ENCODE peak calls at places on chromosomes 16 and 17, in seven cellular contexts. Y, Q, A, W, I, P and M are unnamed samples.
A peak's percentile ranks its signal among the peaks of the same experiment; 100 is the strongest.

GRCh38 chr16:86220552-86220951 is 289.8 kb upstream of the FOXF1 start:
- DNase-seq in Y (no peak), Q (no peak), A (no peak), W (no peak), I (no peak), P (no peak), M (no peak)

GRCh38 chr16:67873435-67874146 is 739 bp downstream of the EDC4 start:
- DNase-seq in Y (no peak), Q (no peak), A (no peak), W (no peak), I (no peak), P (no peak), M (no peak)

GRCh38 chr16:14505846-14506245 is 124.2 kb downstream of the PARN start:
- DNase-seq in Y (no peak), Q (no peak), A (no peak), W (no peak), I (no peak), P (no peak), M (no peak)

GRCh38 chr16:84795338-84796053 is 24.3 kb upstream of the CRISPLD2 start:
- DNase-seq in Y (no peak), Q (peak; percentile 92), A (peak; percentile 46), W (peak; percentile 78), I (no peak), P (peak; percentile 84), M (no peak)

GRCh38 chr17:38534498-38534885 is 71.3 kb downstream of the SRCIN1 start:
- DNase-seq in Y (no peak), Q (no peak), A (no peak), W (no peak), I (no peak), P (no peak), M (no peak)

GRCh38 chr16:12132290-12132689 is 155.8 kb downstream of the SNX29 start:
- DNase-seq in Y (no peak), Q (no peak), A (no peak), W (no peak), I (no peak), P (no peak), M (no peak)

GRCh38 chr16:3235856-3236669 is 1.1 kb upstream of the ZNF200 start:
- DNase-seq in Y (peak; percentile 55), Q (peak; percentile 49), A (peak; percentile 47), W (peak; percentile 25), I (peak; percentile 85), P (peak; percentile 36), M (peak; percentile 47)

GRCh38 chr16:29761882-29762281 is 16.1 kb upstream of the C16orf54 start:
- DNase-seq in Y (no peak), Q (no peak), A (no peak), W (no peak), I (no peak), P (no peak), M (no peak)

GRCh38 chr16:89324056-89325010 is 106.8 kb downstream of the ZNF778 start:
- DNase-seq in Y (no peak), Q (peak; percentile 29), A (no peak), W (no peak), I (peak; percentile 44), P (no peak), M (no peak)

GRCh38 chr17:76677406-76677805 is 33.4 kb downstream of the MXRA7 start:
- DNase-seq in Y (no peak), Q (no peak), A (no peak), W (no peak), I (no peak), P (no peak), M (no peak)

GRCh38 chr16:84841787-84842300 is 22.1 kb downstream of the CRISPLD2 start:
- DNase-seq in Y (no peak), Q (no peak), A (peak; percentile 71), W (no peak), I (peak; percentile 83), P (no peak), M (no peak)

GRCh38 chr17:12789976-12790805 is 893 bp downstream of the ARHGAP44 start:
- DNase-seq in Y (no peak), Q (peak; percentile 41), A (peak; percentile 31), W (peak; percentile 15), I (no peak), P (no peak), M (no peak)

GRCh38 chr17:42673266-42673884 is 3.4 kb downstream of the PLEKHH3 start:
- DNase-seq in Y (no peak), Q (peak; percentile 52), A (no peak), W (no peak), I (no peak), P (no peak), M (no peak)

GRCh38 chr17:50264263-50265113 is 9.8 kb upstream of the TMEM92 start:
- DNase-seq in Y (no peak), Q (peak; percentile 65), A (no peak), W (no peak), I (no peak), P (peak; percentile 26), M (peak; percentile 19)

GRCh38 chr16:3020604-3021448 is 658 bp downstream of the TNFRSF12A start:
- DNase-seq in Y (peak; percentile 55), Q (peak; percentile 86), A (peak; percentile 88), W (peak; percentile 75), I (peak; percentile 89), P (peak; percentile 63), M (peak; percentile 59)

GRCh38 chr16:72590179-72590937 is 418.4 kb upstream of the PMFBP1 start:
- DNase-seq in Y (no peak), Q (no peak), A (no peak), W (no peak), I (no peak), P (no peak), M (no peak)

GRCh38 chr17:6231465-6231864 is 161.3 kb downstream of the WSCD1 start:
- DNase-seq in Y (no peak), Q (no peak), A (no peak), W (no peak), I (no peak), P (no peak), M (no peak)

GRCh38 chr17:6061290-6061689 is 8.9 kb upstream of the WSCD1 start:
- DNase-seq in Y (no peak), Q (no peak), A (no peak), W (no peak), I (no peak), P (peak; percentile 38), M (no peak)

GRCh38 chr16:240559-240958 is 5.9 kb downstream of the FAM234A start:
- DNase-seq in Y (no peak), Q (no peak), A (no peak), W (no peak), I (no peak), P (no peak), M (no peak)
- H3K27ac ChIP-seq in Y (no peak overlapping the region), Q (no peak overlapping the region), A (no peak overlapping the region), W (peak overlapping the region; percentile 73), I (no peak overlapping the region), P (no peak overlapping the region), M (no peak overlapping the region)

GRCh38 chr17:36778458-36778857 is 158.8 kb upstream of the LHX1 start:
- DNase-seq in Y (no peak), Q (no peak), A (no peak), W (no peak), I (no peak), P (no peak), M (no peak)

GRCh38 chr17:36777118-36777517 is 160.2 kb upstream of the LHX1 start:
- DNase-seq in Y (no peak), Q (no peak), A (no peak), W (no peak), I (no peak), P (no peak), M (no peak)

GRCh38 chr17:36779550-36779949 is 157.7 kb upstream of the LHX1 start:
- DNase-seq in Y (no peak), Q (no peak), A (no peak), W (no peak), I (no peak), P (no peak), M (no peak)
- H3K4me1 ChIP-seq in Y (no peaks in the 10 kb centered on the region), Q (no peaks in the 10 kb centered on the region), A (no peaks in the 10 kb centered on the region), W (no peaks in the 10 kb centered on the region), I (no peaks in the 10 kb centered on the region), P (no peaks in the 10 kb centered on the region), M (no peaks in the 10 kb centered on the region)

GRCh38 chr17:62615503-62615902 is 12.0 kb upstream of the MRC2 start:
- DNase-seq in Y (no peak), Q (no peak), A (no peak), W (no peak), I (no peak), P (no peak), M (no peak)

GRCh38 chr17:62619413-62620155 is 7.9 kb upstream of the MRC2 start:
- DNase-seq in Y (no peak), Q (no peak), A (no peak), W (no peak), I (no peak), P (no peak), M (no peak)

GRCh38 chr17:62618647-62619412 is 8.6 kb upstream of the MRC2 start:
- DNase-seq in Y (no peak), Q (no peak), A (no peak), W (no peak), I (no peak), P (no peak), M (no peak)

GRCh38 chr17:62617894-62618472 is 9.5 kb upstream of the MRC2 start:
- DNase-seq in Y (no peak), Q (no peak), A (no peak), W (no peak), I (no peak), P (no peak), M (no peak)

DNA sequence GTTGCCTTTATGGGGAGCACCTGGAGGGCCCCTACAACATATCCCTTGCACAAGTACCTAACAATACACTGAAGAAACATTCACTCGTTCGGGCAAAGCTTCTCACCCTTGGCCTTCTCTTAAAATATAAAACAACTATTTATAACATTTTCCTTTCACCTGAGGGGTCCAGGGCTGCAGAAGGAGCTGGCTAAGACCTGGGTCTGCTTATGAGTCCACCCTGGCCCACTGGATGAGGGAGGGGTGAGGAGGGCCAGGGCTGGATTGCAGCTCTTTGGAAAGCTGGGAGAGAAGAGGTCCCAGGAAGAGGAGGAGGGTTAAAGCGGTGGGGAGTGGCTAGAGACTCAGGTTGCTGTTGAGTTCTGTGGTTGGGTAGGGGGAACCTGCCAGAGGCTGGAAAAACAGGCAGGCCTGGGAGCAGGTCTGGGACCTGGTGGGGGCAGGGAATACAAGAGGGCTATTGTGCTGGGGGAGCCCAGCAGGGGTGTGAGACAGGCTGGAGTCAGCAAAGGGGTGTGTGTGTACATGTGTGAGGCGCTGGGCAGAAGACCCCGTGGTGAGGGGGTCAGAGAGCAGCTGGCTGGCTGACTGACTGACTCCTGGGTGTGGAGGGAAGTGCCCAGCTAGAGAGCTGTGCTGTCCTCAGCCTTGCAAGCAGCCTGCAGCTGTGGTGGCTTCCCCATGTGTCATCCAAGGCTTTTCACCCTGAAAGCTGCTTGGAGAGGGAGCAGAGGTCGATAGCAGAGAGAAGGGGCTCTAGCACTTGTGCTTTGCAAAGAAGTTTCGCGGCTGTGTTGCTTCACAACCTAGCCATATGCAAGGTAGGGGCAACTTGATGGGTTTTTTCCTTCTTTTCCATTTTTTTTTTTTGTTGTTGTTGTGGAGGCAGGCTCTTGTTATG is 10.2 kb upstream of the MRC2 start:
- DNase-seq in Y (no peak), Q (no peak), A (no peak), W (no peak), I (no peak), P (no peak), M (no peak)
- H3K4me3 ChIP-seq in Y (no peak overlapping the region), Q (no peak overlapping the region), A (no peak overlapping the region), W (no peak overlapping the region), I (no peak overlapping the region), P (no peak overlapping the region), M (no peak overlapping the region)

DNA sequence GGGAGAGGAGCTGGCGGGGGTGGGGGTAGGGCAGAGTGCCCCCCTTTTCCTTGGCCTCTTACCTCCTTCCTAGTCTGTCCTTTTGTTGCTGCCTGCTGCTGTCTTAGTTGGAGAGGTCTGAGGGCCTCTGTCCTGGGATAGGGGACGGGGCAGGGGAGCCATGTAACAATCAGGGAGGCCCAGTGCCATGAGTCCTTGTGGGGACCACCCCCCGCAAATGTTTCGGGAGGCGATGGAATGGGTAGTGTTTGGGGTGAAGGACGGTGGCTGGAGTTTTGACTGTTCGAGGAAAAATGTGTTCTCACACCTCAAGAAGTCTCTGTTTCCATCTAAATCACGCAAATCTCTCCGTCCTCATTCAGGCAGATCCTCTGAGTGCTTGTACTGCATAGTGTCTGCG is 99.0 kb downstream of the OR1D5 start:
- DNase-seq in Y (no peak), Q (no peak), A (no peak), W (no peak), I (no peak), P (no peak), M (no peak)
- H3K27ac ChIP-seq in Y (no peak overlapping the region), Q (no peak overlapping the region), A (no peak overlapping the region), W (no peak overlapping the region), I (no peak overlapping the region), P (no peak overlapping the region), M (no peak overlapping the region)